ENCODE peak calls at places on chromosome 10, in four cellular contexts. One of them, this sample, is unnamed.

GRCh38 chr10:15715619-15716227 is 4.0 kb downstream of the ITGA8 start:
- DNase-seq in GM12878: no peak
- DNase-seq in HepG2: no peak
- DNase-seq in H1: no peak
- DNase-seq in this sample: no peak

GRCh38 chr10:107336061-107336460 is 171.6 kb upstream of the SORCS1 start:
- DNase-seq in GM12878: no peak
- DNase-seq in HepG2: no peak
- DNase-seq in H1: no peak
- DNase-seq in this sample: no peak

GRCh38 chr10:90751107-90751997 is 106.5 kb downstream of the HTR7 start:
- DNase-seq in GM12878: peak; percentile 27
- DNase-seq in HepG2: peak; percentile 49
- DNase-seq in H1: peak; percentile 79
- DNase-seq in this sample: peak; percentile 28

GRCh38 chr10:44070282-44070681 is 314.6 kb downstream of the CXCL12 start:
- DNase-seq in GM12878: no peak
- DNase-seq in HepG2: no peak
- DNase-seq in H1: no peak
- DNase-seq in this sample: no peak

GRCh38 chr10:49194212-49194920 is 6.2 kb upstream of the TMEM273 start:
- DNase-seq in GM12878: no peak
- DNase-seq in HepG2: no peak
- DNase-seq in H1: no peak
- DNase-seq in this sample: no peak

GRCh38 chr10:51109821-51110533 is 35.7 kb downstream of the PRKG1 start:
- DNase-seq in GM12878: no peak
- DNase-seq in HepG2: no peak
- DNase-seq in H1: no peak
- DNase-seq in this sample: no peak

GRCh38 chr10:49220679-49221078 is 32.5 kb upstream of the TMEM273 start:
- DNase-seq in GM12878: no peak
- DNase-seq in HepG2: no peak
- DNase-seq in H1: no peak
- DNase-seq in this sample: no peak

GRCh38 chr10:60942604-60943269 is 1.2 kb downstream of the RHOBTB1 start:
- DNase-seq in GM12878: no peak
- DNase-seq in HepG2: no peak
- DNase-seq in H1: no peak
- DNase-seq in this sample: no peak

GRCh38 chr10:4331150-4331549 is 494.9 kb upstream of the AKR1E2 start:
- DNase-seq in GM12878: no peak
- DNase-seq in HepG2: no peak
- DNase-seq in H1: no peak
- DNase-seq in this sample: no peak

GRCh38 chr10:113933894-113934532 is 79.6 kb downstream of the NHLRC2 start:
- DNase-seq in GM12878: no peak
- DNase-seq in HepG2: no peak
- DNase-seq in H1: no peak
- DNase-seq in this sample: no peak

GRCh38 chr10:72075184-72076115 is 12.9 kb downstream of the SPOCK2 start:
- DNase-seq in GM12878: no peak
- DNase-seq in HepG2: no peak
- DNase-seq in H1: no peak
- DNase-seq in this sample: no peak

GRCh38 chr10:87818505-87819273 is 663 bp upstream of the ATAD1 start:
- DNase-seq in GM12878: peak; percentile 63
- DNase-seq in HepG2: no peak
- DNase-seq in H1: no peak
- DNase-seq in this sample: no peak

GRCh38 chr10:73131913-73132686 is 21.8 kb downstream of the NUDT13 start:
- DNase-seq in GM12878: no peak
- DNase-seq in HepG2: peak; percentile 95
- DNase-seq in H1: no peak
- DNase-seq in this sample: no peak

GRCh38 chr10:52484426-52485065 is 170.5 kb downstream of the DKK1 start:
- DNase-seq in GM12878: no peak
- DNase-seq in HepG2: no peak
- DNase-seq in H1: no peak
- DNase-seq in this sample: no peak

GRCh38 chr10:120503695-120504094 is 46.7 kb downstream of the PLPP4 start:
- DNase-seq in GM12878: no peak
- DNase-seq in HepG2: no peak
- DNase-seq in H1: no peak
- DNase-seq in this sample: no peak

GRCh38 chr10:70603439-70603778 is 868 bp upstream of the PRF1 start:
- DNase-seq in GM12878: no peak
- DNase-seq in HepG2: no peak
- DNase-seq in H1: no peak
- DNase-seq in this sample: no peak

GRCh38 chr10:123309740-123310139 is 155.5 kb downstream of the BUB3 start:
- DNase-seq in GM12878: no peak
- DNase-seq in HepG2: no peak
- DNase-seq in H1: peak; percentile 42
- DNase-seq in this sample: no peak

GRCh38 chr10:77844713-77845454 is 81.7 kb downstream of the DLG5 start:
- DNase-seq in GM12878: no peak
- DNase-seq in HepG2: no peak
- DNase-seq in H1: no peak
- DNase-seq in this sample: no peak

GRCh38 chr10:21334891-21335696 is 190.4 kb downstream of the SKIDA1 start:
- DNase-seq in GM12878: no peak
- DNase-seq in HepG2: peak; percentile 61
- DNase-seq in H1: no peak
- DNase-seq in this sample: no peak

GRCh38 chr10:14604181-14605142 is 170.2 kb downstream of the FAM107B start:
- DNase-seq in GM12878: no peak
- DNase-seq in HepG2: no peak
- DNase-seq in H1: peak; percentile 67
- DNase-seq in this sample: no peak

GRCh38 chr10:45553155-45553554 is 119.4 kb downstream of the ZFAND4 start:
- DNase-seq in GM12878: no peak
- DNase-seq in HepG2: no peak
- DNase-seq in H1: no peak
- DNase-seq in this sample: no peak

GRCh38 chr10:43689007-43689491 is 40.4 kb upstream of the ZNF32 start:
- DNase-seq in GM12878: no peak
- DNase-seq in HepG2: no peak
- DNase-seq in H1: no peak
- DNase-seq in this sample: no peak

GRCh38 chr10:47237316-47238260 is 62.4 kb upstream of the GDF10 start:
- DNase-seq in GM12878: no peak
- DNase-seq in HepG2: no peak
- DNase-seq in H1: peak; percentile 40
- DNase-seq in this sample: no peak

GRCh38 chr10:33413093-33413442 is 78.6 kb upstream of the NRP1 start:
- DNase-seq in GM12878: no peak
- DNase-seq in HepG2: no peak
- DNase-seq in H1: no peak
- DNase-seq in this sample: no peak

GRCh38 chr10:43134126-43134905 is 3.9 kb upstream of the CSGALNACT2 start:
- DNase-seq in GM12878: no peak
- DNase-seq in HepG2: no peak
- DNase-seq in H1: no peak
- DNase-seq in this sample: no peak

GRCh38 chr10:129719889-129720590 is 244.0 kb downstream of the EBF3 start:
- DNase-seq in GM12878: no peak
- DNase-seq in HepG2: no peak
- DNase-seq in H1: no peak
- DNase-seq in this sample: no peak

GRCh38 chr10:84205049-84205852 is 10.9 kb downstream of the CDHR1 start:
- DNase-seq in GM12878: peak; percentile 27
- DNase-seq in HepG2: peak; percentile 38
- DNase-seq in H1: peak; percentile 89
- DNase-seq in this sample: peak; percentile 38

GRCh38 chr10:93806882-93807281 is 49.1 kb downstream of the LGI1 start:
- DNase-seq in GM12878: no peak
- DNase-seq in HepG2: no peak
- DNase-seq in H1: no peak
- DNase-seq in this sample: no peak

GRCh38 chr10:44938938-44939337 is 20.7 kb upstream of the RASSF4 start:
- DNase-seq in GM12878: no peak
- DNase-seq in HepG2: no peak
- DNase-seq in H1: no peak
- DNase-seq in this sample: no peak

GRCh38 chr10:126315471-126316177 is 72.7 kb downstream of the ADAM12 start:
- DNase-seq in GM12878: no peak
- DNase-seq in HepG2: no peak
- DNase-seq in H1: no peak
- DNase-seq in this sample: no peak

GRCh38 chr10:100998991-100999741 is 442 bp upstream of the LZTS2 start:
- DNase-seq in GM12878: no peak
- DNase-seq in HepG2: peak; percentile 45
- DNase-seq in H1: peak; percentile 87
- DNase-seq in this sample: no peak

GRCh38 chr10:34959321-34959720 is 130.8 kb downstream of the CUL2 start:
- DNase-seq in GM12878: no peak
- DNase-seq in HepG2: peak; percentile 39
- DNase-seq in H1: no peak
- DNase-seq in this sample: no peak

GRCh38 chr10:6239213-6239991 is 36.7 kb downstream of the PFKFB3 start:
- DNase-seq in GM12878: peak; percentile 12
- DNase-seq in HepG2: peak; percentile 65
- DNase-seq in H1: no peak
- DNase-seq in this sample: peak; percentile 28
- TF ChIP-seq SUZ12 in GM12878: no peak
- TF ChIP-seq SUZ12 in HepG2: no peak
- TF ChIP-seq SUZ12 in H1: no peak
- TF ChIP-seq SUZ12 in this sample: no peak

DNA sequence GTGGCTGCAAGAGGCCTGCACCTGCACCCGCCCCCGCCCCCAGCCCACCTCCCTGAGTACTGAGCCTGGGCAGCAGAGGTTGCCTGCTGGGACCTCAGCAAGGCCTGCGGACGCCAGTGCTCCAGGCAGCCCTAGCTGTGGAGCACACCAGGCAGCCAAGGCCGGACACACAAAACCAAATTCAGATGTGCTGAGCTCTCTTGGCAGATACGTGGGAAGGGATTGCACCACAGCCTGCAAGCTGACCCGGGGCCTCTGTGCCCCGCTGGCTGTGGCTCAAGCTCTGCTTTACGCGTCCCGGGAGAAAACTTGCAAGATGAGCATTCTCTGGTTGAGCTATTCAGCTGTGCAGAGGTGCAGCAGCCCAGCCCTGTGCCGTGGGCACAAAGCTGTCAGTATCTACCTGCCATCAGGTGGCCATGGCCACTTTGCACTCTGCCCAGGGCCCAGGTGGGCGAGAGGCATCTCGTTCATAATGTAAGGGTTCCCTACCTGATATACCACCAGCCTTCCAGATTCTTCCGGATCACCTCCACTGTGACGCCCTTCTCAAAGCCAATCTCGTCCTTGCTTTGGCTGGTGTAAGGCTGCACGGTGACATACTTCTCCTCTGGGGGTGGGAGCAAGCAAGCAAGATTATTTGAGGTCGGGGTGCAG is 123.3 kb downstream of the NEURL1 start:
- DNase-seq in GM12878: no peak
- DNase-seq in HepG2: no peak
- DNase-seq in H1: no peak
- DNase-seq in this sample: no peak
- H3K9ac ChIP-seq in GM12878: no peak overlapping the region
- H3K9ac ChIP-seq in HepG2: no peak overlapping the region
- H3K9ac ChIP-seq in H1: no peak overlapping the region
- H3K9ac ChIP-seq in this sample: no peak overlapping the region

GRCh38 chr10:122062831-122063674 is 74.1 kb downstream of the TACC2 start:
- DNase-seq in GM12878: no peak
- DNase-seq in HepG2: peak; percentile 97
- DNase-seq in H1: no peak
- DNase-seq in this sample: peak; percentile 57
- TF ChIP-seq SUZ12 in GM12878: no peak
- TF ChIP-seq SUZ12 in HepG2: no peak
- TF ChIP-seq SUZ12 in H1: no peak
- TF ChIP-seq SUZ12 in this sample: no peak

DNA sequence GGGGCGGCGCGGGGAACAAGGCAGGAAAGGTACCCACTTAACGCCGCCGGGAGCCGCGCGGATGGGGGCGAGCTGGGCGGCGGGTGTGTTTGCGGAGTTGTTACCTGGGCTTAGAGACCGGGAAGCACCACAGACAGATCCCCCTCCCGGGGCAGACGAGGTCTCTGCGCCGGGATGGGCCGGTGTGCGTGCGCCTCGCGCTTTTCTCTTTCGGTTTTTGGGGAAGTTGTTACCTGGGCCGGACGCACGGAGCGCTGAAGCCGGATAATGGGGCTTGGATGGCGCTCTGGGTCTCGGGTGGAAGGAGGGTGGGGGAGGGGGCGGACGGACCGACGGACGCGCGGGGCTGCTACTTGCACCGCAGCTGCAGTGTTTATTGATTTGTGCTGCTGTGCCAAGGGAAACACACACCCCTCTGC is 1.2 kb downstream of the ZEB1 start:
- DNase-seq in GM12878: no peak
- DNase-seq in HepG2: no peak
- DNase-seq in H1: peak; percentile 64
- DNase-seq in this sample: no peak
- H3K9ac ChIP-seq in GM12878: peak overlapping the region; percentile 100
- H3K9ac ChIP-seq in HepG2: peak overlapping the region; percentile 85
- H3K9ac ChIP-seq in H1: no peak overlapping the region
- H3K9ac ChIP-seq in this sample: peak overlapping the region; percentile 32

This sample was measured in NT2/D1.